ENCODE peak calls at places on chromosomes 2 and 18, in ten cellular contexts. W, E, N, O, U, J, T, H, K and Z are unnamed samples.

GRCh38 chr18:6960656-6961055 is 156.9 kb downstream of the LAMA1 start:
- DNase-seq in W (peak), E (no peak), N (no peak), O (peak), U (no peak), J (peak), T (peak), H (no peak), K (no peak), Z (no peak)

GRCh38 chr2:101038455-101039255 is 36.6 kb downstream of the RPL31 start:
- DNase-seq in W (peak), E (no peak), N (no peak), O (peak), U (no peak), J (peak), T (peak), H (peak), K (no peak), Z (no peak)

GRCh38 chr2:113005030-113005509 is at the start of gene IL36A:
- DNase-seq in W (peak), E (no peak), N (no peak), O (no peak), U (no peak), J (no peak), T (no peak), H (no peak), K (no peak), Z (no peak)

GRCh38 chr2:231049286-231050017 is 7.2 kb upstream of the PSMD1 start:
- DNase-seq in W (no peak), E (no peak), N (no peak), O (no peak), U (no peak), J (no peak), T (no peak), H (no peak), K (no peak), Z (no peak)

GRCh38 chr2:240287496-240288086 is 147.1 kb upstream of the OTOS start:
- DNase-seq in W (no peak), E (no peak), N (no peak), O (no peak), U (no peak), J (peak), T (no peak), H (no peak), K (no peak), Z (no peak)

GRCh38 chr2:164954954-164955701 is at the start of gene SLC38A11:
- DNase-seq in W (peak), E (no peak), N (peak), O (peak), U (no peak), J (no peak), T (peak), H (no peak), K (no peak), Z (peak)

GRCh38 chr18:68164909-68165308 is 550.0 kb downstream of the TMX3 start:
- DNase-seq in W (no peak), E (no peak), N (no peak), O (no peak), U (no peak), J (no peak), T (no peak), H (no peak), K (no peak), Z (no peak)

GRCh38 chr2:102620367-102620766 is 1.0 kb downstream of the SLC9A2 start:
- DNase-seq in W (no peak), E (no peak), N (no peak), O (no peak), U (no peak), J (peak), T (no peak), H (no peak), K (no peak), Z (no peak)

GRCh38 chr2:176139621-176140020 is 10.1 kb downstream of the HOXD8 start:
- DNase-seq in W (no peak), E (peak), N (peak), O (peak), U (no peak), J (no peak), T (no peak), H (no peak), K (no peak), Z (peak)

GRCh38 chr2:45458909-45459563 is 152.0 kb downstream of the SRBD1 start:
- DNase-seq in W (peak), E (no peak), N (no peak), O (peak), U (peak), J (peak), T (peak), H (peak), K (no peak), Z (no peak)

GRCh38 chr18:8995096-8995495 is 107.4 kb upstream of the NDUFV2 start:
- DNase-seq in W (no peak), E (no peak), N (no peak), O (no peak), U (no peak), J (no peak), T (no peak), H (no peak), K (no peak), Z (no peak)

GRCh38 chr2:207830778-207831549 is 61.3 kb upstream of the FZD5 start:
- DNase-seq in W (no peak), E (no peak), N (no peak), O (no peak), U (no peak), J (no peak), T (no peak), H (no peak), K (no peak), Z (no peak)

GRCh38 chr2:229642371-229642770 is 72.0 kb downstream of the DNER start:
- DNase-seq in W (no peak), E (no peak), N (no peak), O (no peak), U (no peak), J (no peak), T (peak), H (peak), K (no peak), Z (no peak)

GRCh38 chr2:54724560-54725342 is 1.3 kb downstream of the EML6 start:
- DNase-seq in W (no peak), E (peak), N (peak), O (peak), U (no peak), J (peak), T (no peak), H (no peak), K (peak), Z (peak)

GRCh38 chr2:110804915-110805314 is 72.5 kb downstream of the ACOXL start:
- DNase-seq in W (no peak), E (no peak), N (no peak), O (no peak), U (no peak), J (no peak), T (no peak), H (no peak), K (peak), Z (no peak)

GRCh38 chr18:34709104-34709503 is 994 bp upstream of the DTNA start:
- DNase-seq in W (peak), E (no peak), N (no peak), O (peak), U (no peak), J (no peak), T (peak), H (no peak), K (no peak), Z (peak)

GRCh38 chr2:232308986-232309385 is 69.6 kb upstream of the ALPP start:
- DNase-seq in W (no peak), E (no peak), N (no peak), O (no peak), U (no peak), J (no peak), T (no peak), H (no peak), K (no peak), Z (no peak)

GRCh38 chr2:31965094-31965493 is 45.7 kb downstream of the MEMO1 start:
- DNase-seq in W (no peak), E (no peak), N (no peak), O (no peak), U (no peak), J (no peak), T (no peak), H (no peak), K (no peak), Z (no peak)

GRCh38 chr2:121324601-121325000 is 39.6 kb upstream of the TFCP2L1 start:
- DNase-seq in W (no peak), E (no peak), N (no peak), O (no peak), U (no peak), J (no peak), T (no peak), H (no peak), K (no peak), Z (no peak)

GRCh38 chr2:138906549-138906948 is 126.4 kb upstream of the NXPH2 start:
- DNase-seq in W (no peak), E (no peak), N (no peak), O (no peak), U (no peak), J (no peak), T (no peak), H (no peak), K (no peak), Z (no peak)

GRCh38 chr2:23861952-23862351 is 65.0 kb downstream of the ATAD2B start:
- DNase-seq in W (no peak), E (no peak), N (no peak), O (no peak), U (no peak), J (no peak), T (no peak), H (no peak), K (no peak), Z (no peak)

GRCh38 chr2:166727105-166727504 is 161.2 kb upstream of the XIRP2 start:
- DNase-seq in W (no peak), E (no peak), N (no peak), O (no peak), U (no peak), J (no peak), T (no peak), H (no peak), K (peak), Z (no peak)

GRCh38 chr2:218145124-218145523 is 19.3 kb downstream of the CXCR2 start:
- DNase-seq in W (peak), E (no peak), N (peak), O (no peak), U (no peak), J (no peak), T (peak), H (no peak), K (no peak), Z (peak)

GRCh38 chr18:63887424-63887823 is at the start of gene SERPINB2:
- DNase-seq in W (no peak), E (no peak), N (no peak), O (peak), U (no peak), J (peak), T (no peak), H (peak), K (peak), Z (no peak)

GRCh38 chr2:69177785-69178636 is 165.0 kb downstream of the ANTXR1 start:
- DNase-seq in W (peak), E (no peak), N (peak), O (peak), U (no peak), J (peak), T (peak), H (no peak), K (no peak), Z (peak)